ENCODE peak calls at places on chromosome 1, in four cellular contexts. U is foreskin fibroblast, O is Peyer's patch, K is glutamatergic neuron. B is an unnamed sample.

GRCh38 chr1:56921486-56921885 is 44.3 kb downstream of the C8B start:
- DNase-seq in U (peak; percentile 18), O (no peak), K (no peak), B (no peak)

GRCh38 chr1:17775796-17776195 is 20.7 kb downstream of the ACTL8 start:
- DNase-seq in U (no peak), O (no peak), K (no peak), B (no peak)

GRCh38 chr1:162230096-162230495 is 146.6 kb downstream of the SPATA46 start:
- DNase-seq in U (peak; percentile 30), O (no peak), K (no peak), B (no peak)

GRCh38 chr1:48069662-48070432 is 72.7 kb upstream of the TRABD2B start:
- DNase-seq in U (peak; percentile 13), O (no peak), K (no peak), B (no peak)

GRCh38 chr1:16250547-16251251 is 13.7 kb upstream of the CPLANE2 start:
- DNase-seq in U (peak; percentile 60), O (no peak), K (no peak), B (peak; percentile 59)

GRCh38 chr1:63915121-63915520 is 141.3 kb downstream of the ROR1 start:
- DNase-seq in U (peak; percentile 58), O (no peak), K (no peak), B (no peak)

GRCh38 chr1:215730600-215730999 is 163.5 kb downstream of the KCTD3 start:
- DNase-seq in U (no peak), O (no peak), K (no peak), B (no peak)

GRCh38 chr1:150804671-150805070 is 3.4 kb downstream of the CTSK start:
- DNase-seq in U (no peak), O (no peak), K (no peak), B (no peak)

GRCh38 chr1:58870298-58870676 is 86.4 kb upstream of the JUN start:
- DNase-seq in U (no peak), O (no peak), K (no peak), B (no peak)

DNA sequence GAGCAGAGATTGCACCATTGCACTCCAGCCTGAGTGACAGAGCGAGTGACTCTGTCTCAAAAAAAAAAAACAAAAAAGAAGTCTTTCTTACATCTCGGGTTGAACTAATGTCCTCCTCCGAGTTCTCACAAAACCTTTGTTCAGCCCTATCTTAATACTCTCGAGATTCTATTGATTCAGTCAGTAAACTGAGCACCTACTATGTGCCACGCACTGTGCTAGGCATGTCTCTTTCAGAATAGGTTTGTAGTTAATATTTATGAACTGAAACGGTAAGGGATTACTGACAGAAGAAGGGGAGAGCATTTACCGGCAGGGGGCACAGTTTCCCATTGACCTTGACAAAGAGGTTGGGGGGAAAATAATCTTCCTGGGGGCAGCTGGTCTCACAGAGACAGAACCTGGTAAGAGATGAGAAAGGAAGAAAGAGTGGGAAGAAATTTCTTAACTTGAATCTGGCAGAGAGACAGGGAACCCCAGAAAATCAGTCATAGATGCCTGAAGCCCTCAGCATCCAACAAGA is 3.4 kb downstream of the PIAS3 start:
- DNase-seq in U (no peak), O (no peak), K (no peak), B (no peak)
- TF ChIP-seq CTCF in U (no peak), O (no peak), K (no peak), B (peak; percentile 10)

DNA sequence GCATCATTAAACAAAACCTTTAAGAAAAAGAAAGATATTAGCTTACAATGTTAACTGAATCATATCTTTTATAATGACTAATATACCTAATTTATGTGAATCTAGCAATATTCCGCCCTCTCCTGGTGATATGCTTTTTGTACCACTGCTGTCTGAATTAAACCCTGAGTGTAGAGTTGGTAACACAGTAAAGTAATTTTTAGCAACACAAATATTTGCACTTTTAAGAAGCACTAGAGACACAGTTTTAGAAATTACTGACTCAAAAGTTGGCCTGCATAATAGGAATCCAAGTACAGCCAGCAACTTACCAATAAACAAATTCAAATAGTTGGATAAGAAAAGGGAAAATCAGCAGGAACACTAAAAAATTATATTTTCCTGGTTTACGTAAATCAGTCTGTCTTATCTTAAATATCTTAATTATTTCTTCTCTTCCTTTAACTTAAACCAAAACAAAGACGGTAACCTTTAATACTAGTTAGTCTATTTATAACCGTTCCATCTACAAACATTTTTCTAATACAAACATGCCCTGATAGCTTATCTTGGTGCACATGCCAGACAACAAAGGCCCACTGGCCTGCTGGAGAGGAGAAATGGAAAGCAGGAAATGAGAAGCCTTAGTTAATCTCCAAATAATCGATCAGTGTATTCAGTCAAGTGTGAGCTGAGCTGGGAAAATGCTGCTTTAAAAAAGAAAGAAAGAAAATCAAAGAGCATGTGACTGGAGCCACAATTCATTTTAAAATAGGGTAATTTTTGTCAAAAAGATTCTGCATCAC is 246.0 kb downstream of the RERE start:
- DNase-seq in U (peak; percentile 64), O (no peak), K (no peak), B (no peak)
- TF ChIP-seq CTCF in U (peak; percentile 34), O (no peak), K (no peak), B (peak; percentile 81)

GRCh38 chr1:26537951-26538352 is 8.4 kb downstream of the RPS6KA1 start:
- DNase-seq in U (peak; percentile 61), O (peak; percentile 64), K (no peak), B (no peak)
- TF ChIP-seq CTCF in U (peak; percentile 28), O (peak; percentile 24), K (no peak), B (peak; percentile 49)

GRCh38 chr1:111332190-111332589 is 41.5 kb downstream of the CHIA start:
- DNase-seq in U (no peak), O (no peak), K (no peak), B (no peak)

DNA sequence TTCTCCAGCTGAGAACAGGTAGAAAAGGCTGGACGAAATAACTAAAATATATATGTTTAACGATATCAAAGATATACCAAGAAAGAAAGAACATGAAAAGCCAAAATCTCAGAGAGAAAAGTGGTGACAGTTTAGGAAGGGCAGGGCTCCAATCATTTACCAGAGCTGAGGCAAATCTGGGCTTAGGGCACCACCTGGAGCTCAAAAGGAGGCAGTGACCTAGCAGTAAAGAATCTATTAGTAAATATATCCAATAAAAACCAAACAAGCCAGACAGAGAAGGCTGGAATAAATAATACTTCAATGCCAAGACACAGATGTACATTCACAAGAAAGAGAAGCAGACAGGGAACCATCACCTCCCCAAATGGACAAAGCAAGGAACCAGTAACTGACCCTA is 43.5 kb downstream of the CHIA start:
- DNase-seq in U (peak; percentile 74), O (peak; percentile 44), K (no peak), B (no peak)
- TF ChIP-seq CTCF in U (peak; percentile 60), O (no peak), K (no peak), B (peak; percentile 69)

DNA sequence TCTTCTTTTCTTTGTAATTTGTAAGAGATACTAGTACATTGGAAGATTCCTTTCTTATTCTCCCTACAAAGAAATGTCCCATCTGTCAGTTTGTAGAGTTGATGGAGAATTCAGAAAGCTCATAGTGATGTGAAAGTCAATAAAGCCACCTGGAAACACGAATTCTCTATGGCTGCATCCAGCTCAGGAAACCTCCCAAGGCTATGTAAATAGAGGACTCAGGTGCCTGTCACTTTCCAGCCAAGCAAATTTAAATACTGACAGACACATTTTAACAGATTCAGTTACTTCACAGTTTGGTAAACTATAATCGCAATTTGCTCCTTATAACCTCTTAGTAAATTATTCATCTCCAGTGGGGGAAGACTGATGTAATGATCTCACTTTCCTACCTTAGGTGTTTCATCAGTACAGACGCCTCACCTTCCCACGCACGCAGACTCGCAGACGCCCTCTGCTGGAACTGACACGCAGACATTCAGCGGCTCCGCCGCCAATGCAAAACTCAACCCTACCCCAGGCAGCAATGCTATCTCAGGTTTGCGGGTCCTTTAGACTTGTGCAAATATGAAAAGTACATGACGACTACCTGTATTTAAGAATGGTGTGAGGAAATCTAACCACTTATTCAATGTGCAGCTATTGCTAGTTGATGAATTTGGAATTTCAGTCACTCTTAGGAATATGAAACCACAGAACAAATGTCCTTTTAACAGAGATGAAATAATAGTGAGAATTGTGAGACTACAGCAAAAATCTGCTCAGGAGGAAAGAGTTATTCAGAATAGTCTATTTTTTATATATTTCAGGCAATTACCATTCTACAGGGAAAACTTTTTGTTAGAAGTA is 60.6 kb downstream of the PTPRC start:
- DNase-seq in U (peak; percentile 68), O (peak; percentile 47), K (peak; percentile 80), B (peak; percentile 64)
- TF ChIP-seq CTCF in U (peak; percentile 73), O (no peak), K (peak; percentile 78), B (peak; percentile 84)

B was measured in chondrocyte.